ENCODE peak calls at places on chromosomes 11 and 22, in nine cellular contexts. C, Y, B, D, T, G, S, Z and N are unnamed samples.

GRCh38 chr22:18093661-18094060 is 15.9 kb downstream of the PEX26 start:
- DNase-seq in Y (no peak), B (no peak), Z (no peak), D (no peak), C (no peak), S (no peak), G (no peak), T (no peak), N (no peak)

GRCh38 chr22:29782061-29782845 is 15.1 kb downstream of the UQCR10 start:
- DNase-seq in B (peak; percentile 21), G (no peak), Y (no peak), C (no peak), Z (no peak), D (peak; percentile 59), T (peak; percentile 68), S (peak; percentile 52), N (no peak)

GRCh38 chr22:29658171-29658570 is 54.7 kb downstream of the NF2 start:
- DNase-seq in D (no peak), S (no peak), Y (no peak), Z (no peak), C (no peak), G (no peak), T (no peak), B (no peak), N (no peak)

GRCh38 chr11:117900720-117901440 is 24.4 kb upstream of the FXYD6 start:
- DNase-seq in S (no peak), G (no peak), T (no peak), C (no peak), B (no peak), Z (no peak), Y (no peak), D (no peak), N (no peak)

GRCh38 chr22:29167032-29167911 is 38.4 kb upstream of the EMID1 start:
- DNase-seq in S (no peak), Y (no peak), D (no peak), T (no peak), C (no peak), Z (no peak), B (no peak), G (peak; percentile 49), N (no peak)

GRCh38 chr22:36741204-36741793 is 34.6 kb downstream of the IFT27 start:
- DNase-seq in C (no peak), B (no peak), Z (no peak), S (no peak), G (peak; percentile 2), D (no peak), T (no peak), Y (no peak), N (no peak)

GRCh38 chr11:41789376-41789775 is 329.9 kb upstream of the LRRC4C start:
- DNase-seq in G (no peak), S (no peak), T (no peak), D (no peak), Y (no peak), Z (no peak), B (no peak), C (no peak), N (no peak)

GRCh38 chr11:31262761-31263160 is 106.8 kb downstream of the DCDC1 start:
- DNase-seq in D (no peak), T (no peak), Y (no peak), Z (peak; percentile 18), G (no peak), S (no peak), C (no peak), B (no peak), N (peak; percentile 31)

GRCh38 chr11:62918531-62918930 is 2.6 kb downstream of the CHRM1 start:
- DNase-seq in Y (no peak), Z (no peak), B (no peak), D (no peak), G (no peak), T (no peak), S (no peak), C (no peak), N (no peak)

GRCh38 chr11:995058-995751 is 41.3 kb downstream of the MUC6 start:
- DNase-seq in D (no peak), G (peak; percentile 68), Y (no peak), B (no peak), S (no peak), T (no peak), Z (no peak), C (no peak), N (no peak)

GRCh38 chr11:20310596-20311394 is 52.7 kb upstream of the HTATIP2 start:
- DNase-seq in Y (no peak), T (no peak), S (no peak), G (no peak), D (no peak), Z (no peak), C (no peak), B (no peak), N (no peak)

GRCh38 chr22:24498826-24499225 is 3.7 kb downstream of the UPB1 start:
- DNase-seq in B (no peak), T (no peak), C (no peak), S (no peak), D (no peak), G (peak; percentile 53), Z (no peak), Y (no peak), N (no peak)